ENCODE peak calls at places on chromosomes 1 and 21, in four cellular contexts. C is AG04450, X is iris pigment epithelial cell, Q is astrocyte. O is an unnamed sample.

GRCh38 chr1:59730759-59731478 is 83.8 kb upstream of the HOOK1 start:
- DNase-seq in C (peak; percentile 95), Q (peak; percentile 98), X (peak; percentile 97), O (no peak)

GRCh38 chr1:39671433-39671792 is 494 bp downstream of the NT5C1A start:
- DNase-seq in C (no peak), X (no peak), Q (no peak), O (no peak)

GRCh38 chr1:184595609-184596008 is 159.0 kb downstream of the EDEM3 start:
- DNase-seq in X (peak; percentile 88), C (peak; percentile 21), Q (peak; percentile 52), O (no peak)

GRCh38 chr1:62725981-62726588 is 37.9 kb upstream of the DOCK7 start:
- DNase-seq in X (no peak), C (no peak), Q (peak; percentile 18), O (no peak)

GRCh38 chr1:85894651-85895050 is 186.4 kb upstream of the ZNHIT6 start:
- DNase-seq in Q (peak; percentile 4), X (peak; percentile 46), C (peak; percentile 15), O (no peak)

GRCh38 chr1:155646307-155646706 is 36.3 kb downstream of the MSTO1 start:
- DNase-seq in Q (no peak), X (peak; percentile 38), C (no peak), O (no peak)

GRCh38 chr1:3170566-3171453 is 101.8 kb downstream of the PRDM16 start:
- DNase-seq in X (peak; percentile 25), C (peak; percentile 2), Q (peak; percentile 39), O (no peak)

GRCh38 chr1:4025752-4026151 is 125.7 kb upstream of the C1orf174 start:
- DNase-seq in C (no peak), Q (no peak), X (no peak), O (no peak)

GRCh38 chr1:202199141-202199889 is 5.7 kb downstream of the LGR6 start:
- DNase-seq in X (no peak), C (no peak), Q (no peak), O (no peak)

GRCh38 chr1:60695633-60696032 is 386.7 kb upstream of the NFIA start:
- DNase-seq in Q (no peak), C (no peak), X (no peak), O (no peak)

GRCh38 chr21:37748351-37748750 is 167.9 kb downstream of the KCNJ6 start:
- DNase-seq in X (peak; percentile 7), Q (peak; percentile 11), C (no peak), O (no peak)

GRCh38 chr21:31132574-31133242 is 94.4 kb upstream of the KRTAP19-8 start:
- DNase-seq in Q (peak; percentile 18), C (no peak), X (peak; percentile 71), O (no peak)

GRCh38 chr1:37704966-37705365 is 12.7 kb downstream of the CDCA8 start:
- DNase-seq in Q (no peak), X (no peak), C (peak; percentile 34), O (no peak)

GRCh38 chr1:171243878-171244277 is 4.4 kb upstream of the FMO1 start:
- DNase-seq in X (no peak), C (no peak), Q (no peak), O (no peak)

GRCh38 chr1:150997126-150997872 is 9.4 kb downstream of the MINDY1 start:
- DNase-seq in X (no peak), Q (no peak), C (no peak), O (no peak)

GRCh38 chr1:234554478-234555311 is 55.3 kb downstream of the IRF2BP2 start:
- DNase-seq in X (no peak), C (no peak), Q (no peak), O (no peak)

GRCh38 chr1:193270996-193271395 is 84.6 kb upstream of the B3GALT2 start:
- DNase-seq in Q (peak; percentile 97), C (peak; percentile 61), X (peak; percentile 96), O (no peak)

GRCh38 chr1:10727703-10728348 is 68.6 kb downstream of the CASZ1 start:
- DNase-seq in Q (no peak), X (no peak), C (no peak), O (no peak)